ENCODE peak calls at places on chromosome 4, in eight cellular contexts. Q, B, I, T, X, H, P and D are unnamed samples.

GRCh38 chr4:18318682-18319410 is 297.3 kb upstream of the LCORL start:
- DNase-seq in Q (peak), B (no peak), I (no peak), T (no peak), X (peak), H (no peak), P (no peak), D (no peak)

GRCh38 chr4:146336413-146336807 is 122.1 kb downstream of the REELD1 start:
- DNase-seq in Q (no peak), B (no peak), I (no peak), T (no peak), X (peak), H (no peak), P (no peak), D (peak)

GRCh38 chr4:87498446-87498900 is 30.7 kb downstream of the SPARCL1 start:
- DNase-seq in Q (no peak), B (peak), I (no peak), T (no peak), X (peak), H (no peak), P (no peak), D (no peak)

GRCh38 chr4:88078592-88078991 is 71.2 kb downstream of the PKD2 start:
- DNase-seq in Q (no peak), B (no peak), I (no peak), T (no peak), X (no peak), H (no peak), P (no peak), D (peak)

GRCh38 chr4:39614487-39615162 is 24.0 kb downstream of the SMIM14 start:
- DNase-seq in Q (no peak), B (no peak), I (peak), T (no peak), X (peak), H (no peak), P (no peak), D (no peak)

GRCh38 chr4:40232610-40233009 is 35.8 kb downstream of the RHOH start:
- DNase-seq in Q (no peak), B (no peak), I (no peak), T (no peak), X (no peak), H (no peak), P (no peak), D (no peak)

GRCh38 chr4:72418458-72418857 is 150.6 kb downstream of the ADAMTS3 start:
- DNase-seq in Q (no peak), B (no peak), I (peak), T (peak), X (peak), H (peak), P (no peak), D (peak)

GRCh38 chr4:28225689-28226353 is 1365.2 kb downstream of the STIM2 start:
- DNase-seq in Q (no peak), B (no peak), I (peak), T (no peak), X (peak), H (no peak), P (no peak), D (no peak)

GRCh38 chr4:55868691-55869090 is 15.2 kb downstream of the EXOC1 start:
- DNase-seq in Q (no peak), B (no peak), I (no peak), T (no peak), X (no peak), H (no peak), P (no peak), D (no peak)

GRCh38 chr4:10546-10870 is 42.6 kb upstream of the ZNF595 start:
- DNase-seq in Q (no peak), B (no peak), I (no peak), T (no peak), X (no peak), H (no peak), P (peak), D (no peak)

GRCh38 chr4:119971763-119972162 is 94.9 kb downstream of the MAD2L1 start:
- DNase-seq in Q (no peak), B (no peak), I (no peak), T (no peak), X (no peak), H (no peak), P (no peak), D (no peak)

GRCh38 chr4:124806403-124806802 is 93.9 kb upstream of the ANKRD50 start:
- DNase-seq in Q (no peak), B (no peak), I (no peak), T (no peak), X (peak), H (no peak), P (no peak), D (no peak)

GRCh38 chr4:140604544-140604943 is 35.8 kb upstream of the UCP1 start:
- DNase-seq in Q (no peak), B (no peak), I (no peak), T (no peak), X (no peak), H (no peak), P (no peak), D (no peak)

GRCh38 chr4:98421106-98421505 is 159.9 kb downstream of the RAP1GDS1 start:
- DNase-seq in Q (no peak), B (no peak), I (no peak), T (no peak), X (no peak), H (no peak), P (no peak), D (no peak)

GRCh38 chr4:73051625-73052024 is 17.9 kb downstream of the COX18 start:
- DNase-seq in Q (no peak), B (no peak), I (no peak), T (no peak), X (no peak), H (no peak), P (no peak), D (no peak)

GRCh38 chr4:174450452-174450851 is 71.8 kb downstream of the HPGD start:
- DNase-seq in Q (no peak), B (no peak), I (no peak), T (no peak), X (no peak), H (no peak), P (no peak), D (no peak)

GRCh38 chr4:140076307-140076706 is 77.7 kb downstream of the MAML3 start:
- DNase-seq in Q (no peak), B (no peak), I (no peak), T (no peak), X (no peak), H (no peak), P (no peak), D (no peak)

GRCh38 chr4:140968371-140968770 is 164.9 kb downstream of the RNF150 start:
- DNase-seq in Q (no peak), B (no peak), I (no peak), T (no peak), X (no peak), H (no peak), P (no peak), D (no peak)

GRCh38 chr4:85946821-85947220 is 413.0 kb downstream of the MAPK10 start:
- DNase-seq in Q (no peak), B (no peak), I (no peak), T (no peak), X (peak), H (no peak), P (no peak), D (no peak)

GRCh38 chr4:119559044-119559647 is 69.5 kb downstream of the PDE5A start:
- DNase-seq in Q (no peak), B (peak), I (peak), T (no peak), X (peak), H (no peak), P (peak), D (peak)

GRCh38 chr4:37802068-37802666 is 24.3 kb upstream of the PGM2 start:
- DNase-seq in Q (peak), B (peak), I (peak), T (peak), X (peak), H (no peak), P (peak), D (peak)

GRCh38 chr4:141763373-141763772 is 127.0 kb downstream of the IL15 start:
- DNase-seq in Q (no peak), B (no peak), I (no peak), T (no peak), X (no peak), H (no peak), P (no peak), D (no peak)

GRCh38 chr4:144787365-144788263 is 141.7 kb downstream of the HHIP start:
- DNase-seq in Q (no peak), B (peak), I (peak), T (no peak), X (peak), H (no peak), P (peak), D (peak)

GRCh38 chr4:106996490-106996889 is 39.6 kb downstream of the DKK2 start:
- DNase-seq in Q (no peak), B (no peak), I (no peak), T (no peak), X (no peak), H (no peak), P (no peak), D (no peak)

GRCh38 chr4:150149381-150149780 is 71.1 kb downstream of the DCLK2 start:
- DNase-seq in Q (no peak), B (no peak), I (no peak), T (no peak), X (peak), H (no peak), P (no peak), D (no peak)

GRCh38 chr4:63901311-63901710 is 507.9 kb downstream of the TECRL start:
- DNase-seq in Q (no peak), B (no peak), I (no peak), T (no peak), X (no peak), H (no peak), P (no peak), D (no peak)

GRCh38 chr4:174036111-174036510 is 247.4 kb downstream of the FBXO8 start:
- DNase-seq in Q (no peak), B (no peak), I (no peak), T (no peak), X (peak), H (no peak), P (no peak), D (no peak)

GRCh38 chr4:141849778-141850177 is 213.4 kb downstream of the IL15 start:
- DNase-seq in Q (no peak), B (no peak), I (no peak), T (no peak), X (no peak), H (no peak), P (no peak), D (no peak)

GRCh38 chr4:65665951-65666523 is 4.3 kb downstream of the EPHA5 start:
- DNase-seq in Q (no peak), B (no peak), I (no peak), T (no peak), X (peak), H (no peak), P (no peak), D (peak)

GRCh38 chr4:39472396-39472795 is 13.5 kb downstream of the LIAS start:
- DNase-seq in Q (no peak), B (no peak), I (no peak), T (no peak), X (no peak), H (no peak), P (no peak), D (no peak)

GRCh38 chr4:123699823-123700822 is 303.5 kb downstream of the SPRY1 start:
- DNase-seq in Q (no peak), B (no peak), I (peak), T (no peak), X (peak), H (no peak), P (no peak), D (no peak)

GRCh38 chr4:8033067-8033755 is 93.5 kb upstream of the AFAP1 start:
- DNase-seq in Q (no peak), B (no peak), I (no peak), T (no peak), X (no peak), H (no peak), P (no peak), D (no peak)

GRCh38 chr4:3720461-3720860 is 45.7 kb upstream of the ADRA2C start:
- DNase-seq in Q (no peak), B (no peak), I (no peak), T (no peak), X (no peak), H (no peak), P (no peak), D (peak)

GRCh38 chr4:10715696-10716095 is 31.1 kb upstream of the CLNK start:
- DNase-seq in Q (no peak), B (no peak), I (peak), T (no peak), X (peak), H (no peak), P (no peak), D (no peak)

GRCh38 chr4:78218260-78218659 is 161.1 kb downstream of the FRAS1 start:
- DNase-seq in Q (no peak), B (no peak), I (no peak), T (no peak), X (no peak), H (no peak), P (no peak), D (no peak)

GRCh38 chr4:74446896-74447295 is 2.0 kb downstream of the AREG start:
- DNase-seq in Q (no peak), B (no peak), I (no peak), T (no peak), X (no peak), H (no peak), P (no peak), D (no peak)
- H3K4me3 ChIP-seq in Q (no peak), B (no peak), I (peak), T (no peak), X (peak), H (no peak), P (no peak), D (no peak)

DNA sequence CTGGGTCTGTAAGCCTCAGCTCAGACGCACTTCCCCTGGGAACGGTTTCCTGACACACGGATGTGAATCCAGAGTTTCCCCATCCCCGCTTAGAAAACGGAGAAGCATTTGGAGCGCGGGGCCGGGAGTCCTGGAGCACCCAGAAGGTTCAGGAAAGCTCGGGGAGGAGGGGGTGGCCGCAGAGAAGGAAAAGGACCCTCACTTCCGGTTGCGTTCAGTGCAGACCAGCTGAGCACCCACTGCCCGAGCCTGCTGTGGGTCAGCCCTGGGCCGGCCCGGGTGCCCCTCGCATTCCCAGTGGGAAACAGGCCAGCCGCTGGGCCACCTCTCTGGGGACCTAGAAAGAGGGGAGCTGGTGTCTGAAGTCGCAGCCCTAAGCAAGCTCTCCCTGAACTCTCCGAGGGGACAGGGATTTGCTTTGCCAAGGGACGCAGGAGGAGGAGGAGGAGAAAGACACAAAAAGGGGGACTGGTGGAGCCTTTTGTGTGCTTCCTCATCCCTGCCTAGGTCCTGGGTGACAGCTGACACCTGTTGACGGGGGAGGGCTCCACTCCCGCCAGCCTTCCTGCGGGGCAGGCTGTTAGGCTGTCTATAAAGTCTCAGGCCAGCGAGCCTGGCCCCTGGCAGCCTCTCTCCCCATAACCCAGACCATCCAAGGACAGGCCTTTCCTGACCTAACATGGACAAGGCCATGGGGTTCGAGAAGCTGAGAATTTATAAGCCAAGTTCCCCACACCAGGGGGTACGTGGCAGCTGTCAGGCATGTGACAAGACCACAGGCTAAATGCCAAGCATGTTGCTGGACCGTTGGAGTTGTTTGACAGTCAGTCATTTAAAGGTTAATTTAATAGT is 696 bp upstream of the EVC2 start:
- DNase-seq in Q (peak), B (no peak), I (peak), T (no peak), X (no peak), H (no peak), P (no peak), D (no peak)
- H3K4me3 ChIP-seq in Q (no peak), B (peak), I (peak), T (peak), X (peak), H (peak), P (no peak), D (no peak)

GRCh38 chr4:102504941-102505340 is 3.8 kb downstream of the NFKB1 start:
- DNase-seq in Q (no peak), B (no peak), I (no peak), T (no peak), X (no peak), H (no peak), P (no peak), D (no peak)
- H3K4me3 ChIP-seq in Q (no peak), B (no peak), I (no peak), T (no peak), X (no peak), H (no peak), P (peak), D (no peak)

DNA sequence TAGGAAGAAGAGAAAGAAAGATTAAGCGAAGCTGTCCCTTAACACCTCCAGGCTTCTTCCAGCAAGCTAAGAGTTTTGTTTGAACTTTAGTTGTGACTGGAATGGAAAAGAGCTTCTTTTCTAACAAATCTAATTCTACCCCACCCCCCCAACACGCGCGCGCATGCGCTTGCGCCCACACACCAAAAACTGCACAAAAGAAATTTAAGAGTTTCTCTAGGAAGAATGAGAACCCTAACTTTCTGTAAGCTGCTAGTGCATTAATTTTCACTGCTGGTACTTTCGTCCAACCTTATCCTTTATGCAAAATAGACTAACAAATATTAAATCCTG is 9.0 kb upstream of the INTU start:
- DNase-seq in Q (no peak), B (no peak), I (peak), T (no peak), X (peak), H (no peak), P (no peak), D (no peak)
- H3K4me3 ChIP-seq in Q (peak), B (peak), I (peak), T (peak), X (peak), H (peak), P (no peak), D (no peak)

DNA sequence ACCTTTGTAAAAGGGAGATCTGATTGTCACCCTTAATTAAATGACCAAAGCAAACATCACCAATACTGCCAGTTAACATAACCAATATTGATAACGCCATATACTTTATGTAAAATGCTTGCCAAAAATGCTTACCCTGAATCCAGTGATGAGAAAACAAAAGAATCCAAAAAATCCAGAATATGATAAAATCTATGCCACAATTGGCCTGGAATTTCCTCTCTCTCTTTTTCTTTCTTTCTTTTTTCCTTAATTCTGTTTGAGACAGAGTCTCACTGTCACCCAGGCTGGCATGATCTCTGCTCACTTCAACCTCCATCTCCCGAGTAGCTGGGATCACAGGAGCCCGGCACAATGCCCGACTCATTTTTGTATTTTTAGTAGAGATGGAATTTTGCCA is 9.8 kb upstream of the SLC7A11 start:
- DNase-seq in Q (no peak), B (no peak), I (no peak), T (no peak), X (no peak), H (no peak), P (no peak), D (no peak)
- H3K4me3 ChIP-seq in Q (no peak), B (no peak), I (no peak), T (no peak), X (no peak), H (no peak), P (no peak), D (no peak)

GRCh38 chr4:121690001-121690400 is 6.8 kb downstream of the ANXA5 start:
- DNase-seq in Q (no peak), B (no peak), I (no peak), T (no peak), X (peak), H (no peak), P (no peak), D (no peak)
- H3K4me3 ChIP-seq in Q (no peak), B (no peak), I (no peak), T (no peak), X (no peak), H (no peak), P (no peak), D (no peak)

GRCh38 chr4:6926681-6927478 is 17.3 kb downstream of the TBC1D14 start:
- DNase-seq in Q (no peak), B (no peak), I (peak), T (peak), X (peak), H (peak), P (no peak), D (peak)
- H3K4me3 ChIP-seq in Q (no peak), B (no peak), I (no peak), T (no peak), X (no peak), H (no peak), P (no peak), D (peak)

DNA sequence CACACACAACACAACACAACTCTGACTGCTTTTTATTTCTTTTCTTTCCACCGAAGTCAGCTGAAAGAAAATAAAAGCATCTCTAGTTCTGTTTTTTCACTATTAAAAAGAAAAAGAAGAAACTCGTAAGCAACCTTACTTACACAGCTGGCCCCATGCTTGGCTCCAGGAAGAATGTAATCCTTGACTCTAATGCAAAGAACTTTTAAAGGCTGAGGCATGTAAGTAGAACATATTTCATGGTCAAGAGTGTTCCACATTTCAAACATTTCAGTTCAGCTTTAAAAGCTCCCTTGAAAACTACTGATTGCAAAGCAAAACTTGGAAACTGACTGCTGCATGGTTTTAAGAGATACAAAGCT is 648 bp downstream of the GASK1B start:
- DNase-seq in Q (no peak), B (no peak), I (no peak), T (no peak), X (peak), H (no peak), P (no peak), D (no peak)
- H3K4me3 ChIP-seq in Q (no peak), B (peak), I (peak), T (peak), X (peak), H (peak), P (no peak), D (peak)

DNA sequence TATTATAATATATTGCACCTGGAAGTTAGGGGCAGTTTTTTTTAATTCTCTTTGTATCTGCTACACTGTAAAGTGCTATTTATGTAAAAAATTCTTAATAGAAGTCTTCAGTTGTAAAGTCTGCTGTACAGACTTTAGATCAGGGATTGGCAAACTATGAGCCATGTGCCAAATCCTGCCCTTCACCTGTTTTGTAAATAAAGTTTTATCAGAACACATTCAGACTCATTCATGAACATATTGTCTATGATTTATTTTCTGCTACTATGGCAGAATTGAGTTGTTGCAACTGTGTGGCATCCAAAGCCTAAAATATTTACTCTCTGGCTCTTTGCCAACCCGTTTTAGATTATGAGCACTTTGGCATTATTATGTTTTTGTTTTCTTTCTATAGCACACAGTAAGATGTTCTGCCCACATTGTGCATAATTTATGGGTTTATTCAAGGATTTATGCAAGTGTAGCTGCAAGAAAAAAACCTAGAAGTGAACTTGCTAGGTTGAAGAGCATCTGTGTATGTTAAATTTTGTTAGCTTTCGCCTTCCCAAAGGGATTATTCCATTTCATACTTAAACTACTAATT is 56.9 kb downstream of the CLCN3 start:
- DNase-seq in Q (no peak), B (no peak), I (no peak), T (no peak), X (no peak), H (no peak), P (no peak), D (no peak)
- H3K4me3 ChIP-seq in Q (no peak), B (no peak), I (no peak), T (no peak), X (no peak), H (no peak), P (no peak), D (no peak)